ENCODE peak calls at places on chromosomes 11 and 22, in ten cellular contexts. K, X, C, E, L, B, D, T, F and S are unnamed samples.

GRCh38 chr11:126884192-126884973 is 116.2 kb downstream of the KIRREL3 start:
- DNase-seq in K (no peak), X (no peak), C (peak), E (no peak), L (no peak), B (no peak), D (no peak), T (no peak), F (no peak), S (no peak)

GRCh38 chr11:9687736-9688494 is 24.0 kb downstream of the SWAP70 start:
- DNase-seq in K (no peak), X (no peak), C (peak), E (no peak), L (peak), B (no peak), D (no peak), T (peak), F (peak), S (no peak)

GRCh38 chr22:49960159-49960966 is at the start of gene PIM3:
- DNase-seq in K (peak), X (peak), C (peak), E (peak), L (peak), B (peak), D (peak), T (peak), F (peak), S (peak)

GRCh38 chr11:24496728-24497396 is at the start of gene LUZP2:
- DNase-seq in K (peak), X (no peak), C (peak), E (no peak), L (no peak), B (peak), D (no peak), T (peak), F (peak), S (no peak)

GRCh38 chr22:38973289-38974169 is 8.6 kb upstream of the APOBEC3B start:
- DNase-seq in K (no peak), X (no peak), C (peak), E (no peak), L (peak), B (peak), D (no peak), T (peak), F (peak), S (no peak)

GRCh38 chr11:92122561-92122960 is 102.1 kb upstream of the FAT3 start:
- DNase-seq in K (no peak), X (no peak), C (peak), E (no peak), L (no peak), B (peak), D (no peak), T (peak), F (no peak), S (no peak)

GRCh38 chr22:43998865-43999264 is 25.2 kb upstream of the PARVB start:
- DNase-seq in K (no peak), X (no peak), C (no peak), E (no peak), L (no peak), B (no peak), D (no peak), T (no peak), F (no peak), S (no peak)

GRCh38 chr11:62138630-62139425 is 15.0 kb downstream of the INCENP start:
- DNase-seq in K (peak), X (no peak), C (no peak), E (no peak), L (no peak), B (no peak), D (no peak), T (no peak), F (no peak), S (no peak)

GRCh38 chr11:34161812-34162506 is 56.5 kb downstream of the NAT10 start:
- DNase-seq in K (no peak), X (no peak), C (no peak), E (no peak), L (peak), B (peak), D (no peak), T (peak), F (no peak), S (no peak)

GRCh38 chr11:70877151-70877550 is 375.2 kb downstream of the SHANK2 start:
- DNase-seq in K (no peak), X (no peak), C (no peak), E (no peak), L (no peak), B (no peak), D (no peak), T (no peak), F (no peak), S (no peak)

GRCh38 chr11:120633630-120634374 is 122.3 kb downstream of the GRIK4 start:
- DNase-seq in K (no peak), X (no peak), C (no peak), E (no peak), L (no peak), B (no peak), D (no peak), T (no peak), F (no peak), S (no peak)

GRCh38 chr11:67439321-67440228 is 2.1 kb upstream of the PTPRCAP start:
- DNase-seq in K (peak), X (no peak), C (peak), E (no peak), L (no peak), B (peak), D (no peak), T (peak), F (no peak), S (no peak)

GRCh38 chr22:49007013-49007653 is 820.5 kb downstream of the BRD1 start:
- DNase-seq in K (peak), X (no peak), C (no peak), E (no peak), L (no peak), B (no peak), D (no peak), T (no peak), F (no peak), S (no peak)

GRCh38 chr11:24645563-24645962 is 148.7 kb downstream of the LUZP2 start:
- DNase-seq in K (no peak), X (no peak), C (no peak), E (no peak), L (no peak), B (no peak), D (no peak), T (no peak), F (no peak), S (no peak)

GRCh38 chr11:10026514-10026913 is 267.5 kb downstream of the SBF2 start:
- DNase-seq in K (no peak), X (no peak), C (no peak), E (peak), L (peak), B (no peak), D (peak), T (peak), F (peak), S (no peak)

GRCh38 chr11:88348870-88349269 is 11.3 kb upstream of the CTSC start:
- DNase-seq in K (no peak), X (no peak), C (no peak), E (peak), L (peak), B (no peak), D (no peak), T (no peak), F (peak), S (no peak)

GRCh38 chr11:59145534-59145933 is 2.9 kb downstream of the FAM111A start:
- DNase-seq in K (no peak), X (no peak), C (peak), E (no peak), L (peak), B (peak), D (no peak), T (peak), F (peak), S (no peak)

GRCh38 chr11:72807021-72807693 is 7.1 kb upstream of the ATG16L2 start:
- DNase-seq in K (no peak), X (no peak), C (peak), E (no peak), L (peak), B (no peak), D (no peak), T (no peak), F (no peak), S (no peak)

GRCh38 chr22:21917206-21917958 is 35.3 kb downstream of the PPM1F start:
- DNase-seq in K (no peak), X (no peak), C (peak), E (no peak), L (peak), B (no peak), D (no peak), T (no peak), F (peak), S (no peak)

GRCh38 chr11:70595452-70595851 is 197.1 kb downstream of the CTTN start:
- DNase-seq in K (no peak), X (no peak), C (peak), E (no peak), L (no peak), B (no peak), D (no peak), T (no peak), F (no peak), S (no peak)

GRCh38 chr22:47171441-47172221 is 409.2 kb downstream of the TBC1D22A start:
- DNase-seq in K (peak), X (peak), C (no peak), E (no peak), L (no peak), B (no peak), D (no peak), T (no peak), F (no peak), S (peak)

GRCh38 chr11:29783506-29783905 is 233.3 kb downstream of the KCNA4 start:
- DNase-seq in K (no peak), X (no peak), C (no peak), E (no peak), L (no peak), B (no peak), D (no peak), T (no peak), F (no peak), S (no peak)

GRCh38 chr22:50525991-50526848 is 822 bp upstream of the SCO2 start:
- DNase-seq in K (peak), X (peak), C (peak), E (no peak), L (peak), B (peak), D (no peak), T (peak), F (peak), S (peak)

GRCh38 chr22:19115628-19116027 is 6.6 kb downstream of the DGCR2 start:
- DNase-seq in K (peak), X (no peak), C (no peak), E (no peak), L (no peak), B (peak), D (no peak), T (no peak), F (peak), S (no peak)

GRCh38 chr22:35645646-35646045 is 2.6 kb upstream of the APOL6 start:
- DNase-seq in K (no peak), X (no peak), C (no peak), E (no peak), L (no peak), B (no peak), D (no peak), T (no peak), F (no peak), S (no peak)

GRCh38 chr11:106961518-106961917 is 56.8 kb downstream of the GUCY1A2 start:
- DNase-seq in K (no peak), X (no peak), C (peak), E (peak), L (peak), B (peak), D (peak), T (peak), F (peak), S (no peak)

GRCh38 chr11:133157180-133157579 is 375.1 kb downstream of the OPCML start:
- DNase-seq in K (no peak), X (no peak), C (no peak), E (no peak), L (no peak), B (no peak), D (no peak), T (no peak), F (no peak), S (no peak)

GRCh38 chr22:37559901-37560681 is at the start of gene CDC42EP1:
- DNase-seq in K (peak), X (peak), C (peak), E (no peak), L (peak), B (peak), D (no peak), T (peak), F (peak), S (no peak)

GRCh38 chr11:46290598-46291309 is 13.3 kb downstream of the CREB3L1 start:
- DNase-seq in K (no peak), X (peak), C (peak), E (peak), L (peak), B (peak), D (peak), T (peak), F (peak), S (no peak)

GRCh38 chr11:27241316-27242122 is 121.5 kb downstream of the CCDC34 start:
- DNase-seq in K (no peak), X (no peak), C (peak), E (no peak), L (peak), B (peak), D (no peak), T (peak), F (peak), S (no peak)

GRCh38 chr22:47592791-47593190 is 830.3 kb downstream of the TBC1D22A start:
- DNase-seq in K (no peak), X (peak), C (no peak), E (no peak), L (no peak), B (no peak), D (no peak), T (no peak), F (no peak), S (no peak)

GRCh38 chr11:117220568-117220967 is 11.3 kb downstream of the PCSK7 start:
- DNase-seq in K (peak), X (peak), C (no peak), E (no peak), L (no peak), B (no peak), D (no peak), T (no peak), F (peak), S (no peak)

GRCh38 chr22:45949921-45950320 is 27.0 kb downstream of the WNT7B start:
- DNase-seq in K (no peak), X (no peak), C (no peak), E (no peak), L (no peak), B (no peak), D (no peak), T (no peak), F (no peak), S (no peak)

GRCh38 chr11:45798793-45799441 is 6.0 kb upstream of the SLC35C1 start:
- DNase-seq in K (peak), X (peak), C (no peak), E (no peak), L (peak), B (no peak), D (no peak), T (no peak), F (peak), S (no peak)

GRCh38 chr11:103959279-103959930 is 77.0 kb upstream of the DDI1 start:
- DNase-seq in K (no peak), X (no peak), C (peak), E (no peak), L (peak), B (no peak), D (no peak), T (peak), F (peak), S (peak)

GRCh38 chr22:30328466-30329049 is 1.8 kb upstream of the TBC1D10A start:
- DNase-seq in K (no peak), X (no peak), C (no peak), E (no peak), L (peak), B (no peak), D (no peak), T (no peak), F (no peak), S (no peak)

GRCh38 chr22:25884121-25884520 is 142.1 kb downstream of the MYO18B start:
- DNase-seq in K (no peak), X (no peak), C (no peak), E (no peak), L (no peak), B (no peak), D (no peak), T (no peak), F (no peak), S (no peak)

GRCh38 chr22:25880524-25880923 is 138.5 kb downstream of the MYO18B start:
- DNase-seq in K (no peak), X (no peak), C (no peak), E (no peak), L (no peak), B (no peak), D (no peak), T (no peak), F (no peak), S (no peak)

GRCh38 chr22:25882366-25882765 is 140.4 kb downstream of the MYO18B start:
- DNase-seq in K (no peak), X (no peak), C (no peak), E (no peak), L (no peak), B (no peak), D (no peak), T (no peak), F (no peak), S (no peak)

GRCh38 chr22:25878933-25879332 is 136.9 kb downstream of the MYO18B start:
- DNase-seq in K (no peak), X (no peak), C (no peak), E (no peak), L (no peak), B (no peak), D (no peak), T (no peak), F (no peak), S (no peak)

DNA sequence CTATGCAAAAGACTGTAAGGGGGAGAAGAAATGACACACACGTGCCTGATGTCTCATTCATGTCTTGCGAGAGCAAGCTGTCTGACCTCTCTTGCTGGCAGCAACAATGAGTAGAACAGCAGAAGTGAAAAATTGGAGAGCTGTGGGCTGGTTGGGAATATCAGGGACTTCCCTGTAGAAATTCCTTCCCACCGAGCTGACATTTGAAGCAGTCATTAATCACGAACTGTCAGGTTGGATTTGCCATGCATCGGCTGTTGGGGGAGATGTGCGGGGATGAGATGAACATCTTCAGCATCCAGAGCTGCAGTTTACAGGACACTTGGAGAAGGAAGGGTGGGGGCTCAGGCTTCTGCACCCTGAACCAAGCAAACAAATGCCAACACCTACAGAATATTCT is 139.4 kb downstream of the MYO18B start:
- DNase-seq in K (no peak), X (no peak), C (no peak), E (no peak), L (no peak), B (no peak), D (no peak), T (no peak), F (no peak), S (no peak)
- H3K4me3 ChIP-seq in K (no peak), X (no peak), C (no peak), E (no peak), L (no peak), B (no peak), D (no peak), T (no peak), F (no peak), S (no peak)

GRCh38 chr11:83671295-83671694 is 385.1 kb upstream of the CCDC90B start:
- DNase-seq in K (no peak), X (no peak), C (no peak), E (no peak), L (no peak), B (peak), D (no peak), T (peak), F (no peak), S (no peak)
- TF ChIP-seq CTCF in K (no peak), X (no peak), C (no peak), E (no peak), L (peak), B (peak), D (no peak), T (no peak), F (no peak), S (no peak)

DNA sequence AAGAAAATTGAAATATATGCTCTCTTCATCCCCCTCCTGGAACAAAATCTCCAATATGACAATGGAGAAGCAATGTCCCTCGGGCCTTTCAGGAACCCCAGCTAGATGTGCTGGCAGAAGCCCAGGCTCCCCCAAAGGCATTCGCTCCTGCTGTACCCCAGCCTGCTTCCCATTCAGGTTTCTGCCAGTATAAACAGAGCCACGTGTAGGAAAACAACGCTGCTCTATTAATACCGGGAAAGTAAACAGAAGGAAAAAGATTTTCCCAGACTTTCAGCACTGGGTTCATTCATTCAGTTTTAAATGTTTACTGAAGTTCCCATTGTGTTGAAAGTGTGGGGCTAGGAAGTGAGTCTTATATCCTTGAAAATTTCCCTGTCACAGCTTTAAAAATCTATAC is 147.1 kb downstream of the CADM1 start:
- DNase-seq in K (no peak), X (no peak), C (no peak), E (no peak), L (no peak), B (no peak), D (no peak), T (no peak), F (no peak), S (no peak)
- H3K4me3 ChIP-seq in K (no peak), X (no peak), C (no peak), E (no peak), L (no peak), B (no peak), D (no peak), T (no peak), F (no peak), S (no peak)

DNA sequence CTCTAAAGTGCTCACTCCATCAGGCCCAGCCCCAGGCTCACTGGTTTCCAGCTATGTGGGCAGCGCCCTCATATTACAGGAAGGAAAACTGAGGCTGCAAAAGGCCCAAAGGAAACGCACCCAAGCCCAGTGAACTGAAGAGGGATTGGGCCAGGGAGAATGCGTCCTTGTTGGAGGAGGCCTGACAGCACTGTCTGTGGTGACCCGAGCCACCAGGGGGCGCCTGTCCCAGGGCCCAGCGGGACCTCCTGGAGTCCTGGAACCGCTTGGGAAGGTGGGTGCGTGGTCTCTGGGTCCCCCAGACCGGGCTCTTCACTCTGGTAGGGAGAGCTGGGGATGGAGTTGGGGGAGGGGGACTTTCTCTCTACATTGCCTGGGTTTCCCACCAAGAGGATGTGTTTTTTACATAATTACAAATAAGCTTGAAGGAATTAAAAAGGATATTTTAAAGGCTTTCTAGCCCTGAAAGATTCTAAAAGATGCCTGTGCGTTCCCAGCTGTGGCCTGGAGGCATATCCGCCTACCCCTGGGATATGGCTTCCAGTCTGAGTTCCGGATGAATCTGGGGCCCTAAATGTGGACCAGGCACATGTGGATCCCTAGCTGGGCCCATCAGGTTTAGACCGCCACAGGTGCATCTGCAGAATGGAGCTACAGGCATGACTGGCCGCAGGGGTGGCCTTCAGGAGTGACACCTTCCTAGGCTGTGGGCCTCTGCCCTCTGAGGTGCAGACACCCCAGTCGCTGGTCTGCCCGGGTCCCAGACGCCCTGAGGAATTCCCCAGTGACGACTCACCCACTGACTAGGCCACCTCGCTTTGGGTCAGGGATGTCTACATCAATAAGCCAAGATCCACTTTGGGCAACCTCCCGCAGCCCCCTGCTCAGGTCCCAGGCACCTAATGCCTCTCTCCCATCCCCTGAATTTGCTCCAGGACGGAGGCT is 4.2 kb downstream of the SPI1 start:
- DNase-seq in K (peak), X (peak), C (peak), E (peak), L (peak), B (peak), D (peak), T (peak), F (peak), S (peak)
- TF ChIP-seq CTCF in K (peak), X (peak), C (peak), E (peak), L (peak), B (peak), D (peak), T (peak), F (peak), S (peak)

DNA sequence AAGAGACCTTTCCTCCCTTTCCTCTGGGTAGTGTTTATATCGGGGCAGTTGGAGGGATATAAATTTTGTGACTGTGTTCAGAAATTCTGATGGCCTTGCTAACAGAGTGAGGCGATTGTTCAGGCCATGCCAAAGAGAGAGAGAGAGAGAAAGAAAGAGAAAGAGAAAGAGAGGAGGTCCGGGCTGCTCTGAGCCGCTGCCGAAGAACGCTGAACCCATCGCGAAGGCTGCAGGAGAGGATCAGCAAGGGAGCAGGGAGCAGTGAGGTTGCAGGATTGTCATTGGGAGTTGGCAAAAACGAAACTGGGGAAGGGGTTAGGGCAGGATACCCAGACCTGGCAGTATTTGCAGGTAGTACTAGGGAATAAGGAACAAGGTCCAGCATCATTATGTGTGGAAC is 537.1 kb downstream of the INSC start:
- DNase-seq in K (no peak), X (no peak), C (no peak), E (no peak), L (peak), B (no peak), D (no peak), T (no peak), F (no peak), S (no peak)
- H3K4me3 ChIP-seq in K (peak), X (no peak), C (no peak), E (no peak), L (peak), B (no peak), D (no peak), T (no peak), F (peak), S (no peak)